ENCODE peak calls at places on chromosome 14, in nine cellular contexts. Y, P, K, L, N, G, A, Q and D are unnamed samples.

GRCh38 chr14:67396381-67396965 is 15.5 kb downstream of the PLEK2 start:
- DNase-seq in Q (no peak), Y (no peak), K (no peak), L (no peak), P (no peak), A (no peak), G (no peak), N (no peak), D (no peak)

GRCh38 chr14:96126339-96126770 is 78.3 kb upstream of the BDKRB2 start:
- DNase-seq in K (no peak), G (no peak), Y (no peak), N (no peak), A (no peak), P (no peak), L (no peak), Q (no peak), D (no peak)

GRCh38 chr14:54447231-54447692 is 6.1 kb upstream of the CNIH1 start:
- DNase-seq in L (no peak), A (no peak), Y (no peak), K (no peak), Q (no peak), P (no peak), N (no peak), G (no peak), D (no peak)

GRCh38 chr14:71586131-71586893 is 345.9 kb upstream of the RGS6 start:
- DNase-seq in L (no peak), Q (peak), Y (no peak), A (no peak), P (peak), K (no peak), N (no peak), G (peak), D (peak)

GRCh38 chr14:32932921-32933622 is 5.6 kb upstream of the NPAS3 start:
- DNase-seq in Y (peak), A (peak), K (peak), L (no peak), G (no peak), Q (peak), N (no peak), P (peak), D (peak)

GRCh38 chr14:74979029-74979428 is 23.6 kb upstream of the PGF start:
- DNase-seq in Y (no peak), A (no peak), K (peak), L (no peak), P (no peak), N (no peak), G (no peak), Q (no peak), D (no peak)

GRCh38 chr14:74531467-74531866 is 37.9 kb downstream of the ISCA2 start:
- DNase-seq in A (peak), L (no peak), Y (no peak), G (no peak), Q (peak), P (no peak), K (no peak), N (peak), D (no peak)

GRCh38 chr14:104820669-104821228 is 19.8 kb downstream of the ZBTB42 start:
- DNase-seq in G (peak), N (peak), Y (peak), P (no peak), A (no peak), L (no peak), Q (peak), K (no peak), D (no peak)